ENCODE peak calls at places on chromosomes 6 and 20, in four cellular contexts. R, W, D and G are unnamed samples.

GRCh38 chr20:58017237-58017969 is 211.1 kb downstream of the ANKRD60 start:
- DNase-seq in R (peak; percentile 70), W (peak; percentile 98), D (peak; percentile 90), G (no peak)

GRCh38 chr6:108799791-108800190 is 48.4 kb upstream of the ARMC2 start:
- DNase-seq in R (no peak), W (no peak), D (no peak), G (no peak)

GRCh38 chr6:71349976-71350615 is 61.5 kb downstream of the OGFRL1 start:
- DNase-seq in W (peak; percentile 87), D (no peak), R (no peak), G (no peak)

GRCh38 chr6:44128020-44128917 is 915 bp downstream of the TMEM63B start:
- DNase-seq in R (no peak), W (peak; percentile 74), D (peak; percentile 39), G (peak; percentile 27)

GRCh38 chr6:121093928-121094327 is 240.4 kb downstream of the TBC1D32 start:
- DNase-seq in D (no peak), W (peak; percentile 38), R (peak; percentile 27), G (no peak)

GRCh38 chr20:10249048-10249770 is 30.6 kb downstream of the SNAP25 start:
- DNase-seq in R (no peak), D (peak; percentile 51), W (no peak), G (no peak)

GRCh38 chr20:34954905-34955231 is 738 bp downstream of the GSS start:
- DNase-seq in D (no peak), R (no peak), W (peak; percentile 78), G (no peak)

GRCh38 chr20:41316602-41317535 is 662 bp downstream of the ZHX3 start:
- DNase-seq in D (peak; percentile 87), W (peak; percentile 97), R (no peak), G (peak; percentile 64)

GRCh38 chr6:123994168-123994567 is 190.5 kb downstream of the NKAIN2 start:
- DNase-seq in D (no peak), R (no peak), W (no peak), G (no peak)

GRCh38 chr6:134391221-134391620 is 73.3 kb upstream of the SGK1 start:
- DNase-seq in W (no peak), R (no peak), D (no peak), G (no peak)

GRCh38 chr6:1079525-1079924 is 232.4 kb upstream of the FOXQ1 start:
- DNase-seq in W (no peak), R (no peak), D (no peak), G (no peak)

GRCh38 chr6:25218346-25218745 is 60.8 kb upstream of the CARMIL1 start:
- DNase-seq in W (no peak), R (no peak), D (no peak), G (no peak)

GRCh38 chr6:152185158-152185574 is 377.7 kb downstream of the ESR1 start:
- DNase-seq in R (no peak), D (no peak), W (no peak), G (no peak)

GRCh38 chr6:82959385-82959941 is 106.2 kb downstream of the UBE3D start:
- DNase-seq in R (no peak), D (no peak), W (peak; percentile 56), G (no peak)

GRCh38 chr20:16216227-16217210 is 356.7 kb downstream of the KIF16B start:
- DNase-seq in D (no peak), W (no peak), R (no peak), G (no peak)

GRCh38 chr6:47700051-47700450 is 1.7 kb downstream of the ADGRF4 start:
- DNase-seq in D (peak; percentile 9), R (no peak), W (peak; percentile 71), G (no peak)

GRCh38 chr20:10919549-10920140 is 245.8 kb upstream of the JAG1 start:
- DNase-seq in W (peak; percentile 54), R (no peak), D (no peak), G (no peak)

GRCh38 chr20:37745553-37745952 is 51.7 kb downstream of the CTNNBL1 start:
- DNase-seq in W (no peak), R (no peak), D (no peak), G (no peak)

GRCh38 chr6:141057761-141058160 is 1075.0 kb upstream of the GJE1 start:
- DNase-seq in D (no peak), W (no peak), R (no peak), G (no peak)

GRCh38 chr20:53387983-53388675 is 205.5 kb downstream of the ZNF217 start:
- DNase-seq in W (no peak), R (no peak), D (no peak), G (peak; percentile 42)

GRCh38 chr6:12327391-12327790 is 37.2 kb downstream of the EDN1 start:
- DNase-seq in W (peak; percentile 74), R (no peak), D (no peak), G (no peak)

GRCh38 chr6:104595315-104595820 is 264.4 kb downstream of the HACE1 start:
- DNase-seq in R (peak; percentile 52), D (no peak), W (peak; percentile 18), G (no peak)